ENCODE peak calls at places on chromosome 4, in six cellular contexts. E is endothelial cell of umbilical vein, G is AG10803, D is gastrocnemius medialis, A is dorsolateral prefrontal cortex, X is adipocyte. S is an unnamed sample.

GRCh38 chr4:88881227-88881569 is 175.8 kb downstream of the FAM13A start:
- DNase-seq in G (no peak), D (no peak), X (no peak), A (no peak), E (no peak), S (no peak)

GRCh38 chr4:151931563-151931962 is 170.8 kb upstream of the GATB start:
- DNase-seq in A (no peak), D (no peak), X (no peak), G (no peak), E (no peak), S (no peak)

GRCh38 chr4:121041307-121042090 is 30.8 kb downstream of the NDNF start:
- DNase-seq in E (no peak), G (no peak), X (no peak), D (no peak), A (no peak), S (no peak)

GRCh38 chr4:85776091-85776490 is 301.1 kb downstream of the ARHGAP24 start:
- DNase-seq in X (peak; percentile 71), G (no peak), E (no peak), D (no peak), A (no peak), S (no peak)

GRCh38 chr4:2962099-2962455 is 1.1 kb downstream of the NOP14 start:
- DNase-seq in E (peak; percentile 21), G (no peak), A (no peak), D (no peak), X (peak; percentile 29), S (no peak)

GRCh38 chr4:151901631-151902030 is 140.8 kb upstream of the GATB start:
- DNase-seq in A (no peak), E (no peak), D (no peak), X (no peak), G (no peak), S (no peak)

GRCh38 chr4:84647307-84647884 is 64.5 kb downstream of the CDS1 start:
- DNase-seq in G (peak; percentile 4), D (no peak), A (no peak), X (no peak), E (no peak), S (no peak)

GRCh38 chr4:76214269-76214628 is 625 bp upstream of the SCARB2 start:
- DNase-seq in E (no peak), X (no peak), D (no peak), A (no peak), G (no peak), S (no peak)

GRCh38 chr4:184389978-184390518 is 84.3 kb downstream of the IRF2 start:
- DNase-seq in G (no peak), A (no peak), D (no peak), E (no peak), X (no peak), S (no peak)

GRCh38 chr4:2621419-2621818 is 85.0 kb downstream of the FAM193A start:
- DNase-seq in D (no peak), G (no peak), E (no peak), X (no peak), A (no peak), S (no peak)

DNA sequence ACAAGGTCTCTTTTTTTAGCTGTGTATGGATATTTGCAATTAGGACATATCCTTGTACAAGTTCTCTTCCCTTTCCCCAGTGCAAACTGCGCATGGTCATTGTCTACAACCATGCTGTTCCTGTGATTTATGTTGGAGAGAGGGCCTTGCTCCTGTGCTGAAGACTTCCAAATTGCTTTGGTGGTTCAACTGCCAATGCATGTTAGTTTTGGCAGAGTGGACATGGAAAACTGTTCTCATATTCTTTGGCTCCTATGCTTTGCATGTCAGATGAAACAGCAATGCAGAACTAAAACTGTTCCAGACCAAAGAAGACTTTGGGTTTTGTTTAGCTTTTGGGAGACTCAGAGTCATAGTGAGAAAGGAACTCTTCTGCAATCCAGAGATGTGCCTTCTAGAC is 148.8 kb upstream of the EDNRA start:
- DNase-seq in G (no peak), D (no peak), X (no peak), E (no peak), A (no peak), S (no peak)
- H3K4me3 ChIP-seq in G (no peak overlapping the region), D (no peak overlapping the region), X (no peak overlapping the region), E (no peak overlapping the region), A (no peak overlapping the region), S (no peak overlapping the region)

DNA sequence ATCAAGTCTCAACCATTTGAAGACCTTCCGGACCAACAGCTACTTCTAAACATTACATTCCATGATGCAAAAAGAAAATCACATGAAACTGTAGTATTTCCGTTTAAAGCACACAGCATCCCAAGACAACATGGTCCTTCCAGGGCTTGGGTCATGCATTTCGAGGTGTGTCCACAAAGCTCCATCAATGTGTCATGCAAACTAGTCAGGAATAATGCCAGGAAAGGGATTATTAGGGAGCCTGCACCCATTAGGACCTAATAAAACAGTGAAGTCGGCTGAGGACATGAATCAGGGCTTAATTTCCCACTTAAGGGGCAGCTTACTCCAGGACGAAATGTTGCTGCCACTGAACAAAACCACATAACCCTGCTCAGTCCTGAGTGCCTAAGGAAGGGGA is 177.9 kb downstream of the TSPAN5 start:
- DNase-seq in D (no peak), G (no peak), E (no peak), A (no peak), X (no peak), S (no peak)
- H3K4me3 ChIP-seq in D (no peak overlapping the region), G (no peak overlapping the region), E (no peak overlapping the region), A (no peak overlapping the region), X (no peak overlapping the region), S (no peak overlapping the region)

GRCh38 chr4:112511294-112512118 is 4.5 kb downstream of the NEUROG2 start:
- DNase-seq in A (no peak), D (no peak), E (no peak), X (no peak), G (no peak), S (no peak)

GRCh38 chr4:112510468-112511293 is 5.3 kb downstream of the NEUROG2 start:
- DNase-seq in D (no peak), E (no peak), A (no peak), X (no peak), G (no peak), S (no peak)

GRCh38 chr4:112514079-112514448 is 1.9 kb downstream of the NEUROG2 start:
- DNase-seq in D (no peak), E (no peak), G (no peak), X (no peak), A (no peak), S (no peak)

GRCh38 chr4:112509243-112510190 is 6.5 kb downstream of the NEUROG2 start:
- DNase-seq in D (no peak), X (no peak), E (no peak), A (no peak), G (peak; percentile 20), S (no peak)

GRCh38 chr4:112510191-112510467 is 5.9 kb downstream of the NEUROG2 start:
- DNase-seq in D (no peak), A (no peak), G (no peak), X (no peak), E (no peak), S (no peak)
- H3K4me3 ChIP-seq in D (peak overlapping the region; percentile 44), A (peak overlapping the region; percentile 39), G (peak overlapping the region; percentile 44), X (peak overlapping the region; percentile 65), E (no peak overlapping the region), S (peak overlapping the region; percentile 44)

DNA sequence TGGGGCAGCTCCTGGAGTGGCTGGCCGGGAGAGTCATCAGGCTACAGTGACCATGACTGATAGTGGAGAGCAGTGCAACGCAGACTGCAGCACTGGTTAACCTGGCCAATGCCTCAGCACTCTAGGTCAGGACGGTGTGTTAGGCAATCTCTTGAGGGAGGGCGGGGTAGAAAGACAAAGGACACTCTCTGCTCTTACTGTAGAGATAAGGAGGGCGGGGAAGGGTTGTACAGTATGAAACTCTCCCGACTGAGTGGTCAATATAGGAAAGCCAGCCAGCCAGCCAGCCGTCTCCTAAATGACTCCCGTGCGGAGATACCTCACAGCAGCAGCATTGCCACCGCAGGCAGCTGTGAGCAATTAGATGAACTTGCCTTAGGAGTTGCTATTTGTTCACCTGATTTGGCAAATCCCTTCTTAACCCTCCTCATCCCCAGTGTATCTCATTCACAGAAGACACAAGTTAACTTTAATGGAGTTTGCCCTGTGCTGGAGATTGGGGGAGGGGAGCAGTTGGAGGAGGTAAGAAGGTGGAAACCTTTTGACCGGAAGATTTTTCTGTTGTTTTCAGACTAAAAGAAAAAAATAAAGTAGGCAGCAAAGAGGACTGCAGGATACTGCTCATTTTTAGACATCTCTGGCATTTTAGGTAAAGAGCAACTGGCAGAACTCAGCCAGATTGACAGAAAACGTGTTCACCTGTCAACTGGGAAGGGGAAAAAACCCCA is 330.5 kb downstream of the HNRNPD start:
- DNase-seq in G (no peak), D (no peak), X (no peak), A (no peak), E (no peak), S (no peak)
- H3K4me3 ChIP-seq in G (no peak overlapping the region), D (no peak overlapping the region), X (peak overlapping the region; percentile 73), A (peak overlapping the region; percentile 57), E (no peak overlapping the region), S (peak overlapping the region; percentile 48)

GRCh38 chr4:98143001-98143899 is at the start of gene STPG2:
- DNase-seq in X (peak; percentile 95), D (peak; percentile 87), A (peak; percentile 91), E (peak; percentile 87), G (peak; percentile 90), S (peak; percentile 94)
- H3K4me3 ChIP-seq in X (peak within 1 kb of the TSS; percentile 97), D (peak within 1 kb of the TSS; percentile 69), A (peak within 1 kb of the TSS; percentile 57), E (peak within 1 kb of the TSS; percentile 62), G (peak within 1 kb of the TSS; percentile 80), S (peak within 1 kb of the TSS; percentile 67)